ENCODE peak calls at places on chromosomes 7 and 10, in eight cellular contexts. T is head of caudate nucleus; J is aorta; A is endodermal cell; R is activated naive CD4-positive, alpha-beta T cell treated with Interleukin-2 at 50 U/mL for 16 hours; V is Karpas-422; N is T-helper 1 cell; C is stimulated activated naive B cell treated with anti-CD40 and anti-IgM and Interleukin-4, amounts not matched to agents 10 μg/mL and 1 μg/mL and 100 μg/mL, for 72 hours. U is an unnamed sample.

GRCh38 chr7:139108256-139109187 is 998 bp downstream of the ZC3HAV1 start:
- DNase-seq in T (peak), J (peak), A (peak), R (no peak), V (peak), N (no peak), C (peak), U (peak)

GRCh38 chr10:29319205-29319781 is 30.4 kb downstream of the LYZL1 start:
- DNase-seq in T (no peak), J (no peak), A (no peak), R (no peak), V (no peak), N (no peak), C (no peak), U (no peak)

GRCh38 chr7:132247995-132248618 is 328.2 kb downstream of the PLXNA4 start:
- DNase-seq in T (no peak), J (no peak), A (no peak), R (no peak), V (no peak), N (no peak), C (no peak), U (no peak)

GRCh38 chr7:37684927-37685326 is 1.4 kb downstream of the GPR141 start:
- DNase-seq in T (no peak), J (no peak), A (no peak), R (no peak), V (no peak), N (no peak), C (no peak), U (no peak)

GRCh38 chr10:107552963-107553362 is 388.5 kb upstream of the SORCS1 start:
- DNase-seq in T (no peak), J (no peak), A (no peak), R (no peak), V (no peak), N (no peak), C (no peak), U (no peak)

GRCh38 chr10:92267343-92267742 is 23.5 kb downstream of the CPEB3 start:
- DNase-seq in T (no peak), J (no peak), A (no peak), R (no peak), V (no peak), N (no peak), C (peak), U (no peak)

GRCh38 chr10:125694874-125695273 is 11.9 kb upstream of the TEX36 start:
- DNase-seq in T (no peak), J (no peak), A (no peak), R (no peak), V (no peak), N (no peak), C (no peak), U (no peak)

GRCh38 chr10:68087338-68088029 is 12.4 kb upstream of the HERC4 start:
- DNase-seq in T (no peak), J (no peak), A (peak), R (no peak), V (no peak), N (no peak), C (no peak), U (no peak)

GRCh38 chr7:33806284-33807157 is 98.8 kb upstream of the BMPER start:
- DNase-seq in T (no peak), J (no peak), A (no peak), R (no peak), V (no peak), N (no peak), C (no peak), U (peak)

GRCh38 chr7:34031156-34031555 is 125.8 kb downstream of the BMPER start:
- DNase-seq in T (no peak), J (no peak), A (no peak), R (no peak), V (no peak), N (no peak), C (no peak), U (no peak)

GRCh38 chr7:74203157-74203556 is 6.6 kb upstream of the LAT2 start:
- DNase-seq in T (no peak), J (peak), A (peak), R (no peak), V (peak), N (no peak), C (no peak), U (peak)

GRCh38 chr7:150400779-150401423 is 21.8 kb downstream of the ZNF775 start:
- DNase-seq in T (no peak), J (no peak), A (peak), R (no peak), V (no peak), N (no peak), C (no peak), U (no peak)

GRCh38 chr10:13526952-13527863 is 1.6 kb downstream of the BEND7 start:
- DNase-seq in T (no peak), J (no peak), A (no peak), R (no peak), V (no peak), N (no peak), C (no peak), U (peak)

GRCh38 chr7:144255471-144255897 is 9.1 kb downstream of the OR2A7 start:
- DNase-seq in T (no peak), J (no peak), A (peak), R (no peak), V (no peak), N (no peak), C (no peak), U (no peak)

GRCh38 chr7:36188923-36189322 is 35.9 kb downstream of the EEPD1 start:
- DNase-seq in T (no peak), J (no peak), A (peak), R (no peak), V (peak), N (no peak), C (no peak), U (no peak)

GRCh38 chr10:122504551-122504950 is 43.2 kb downstream of the HTRA1 start:
- DNase-seq in T (peak), J (peak), A (no peak), R (no peak), V (no peak), N (no peak), C (no peak), U (peak)

GRCh38 chr10:974785-975074 is 13.5 kb upstream of the GTPBP4 start:
- DNase-seq in T (no peak), J (no peak), A (peak), R (no peak), V (no peak), N (no peak), C (no peak), U (no peak)

U was measured in LHCN-M2.